ENCODE peak calls at places on chromosomes 3 and 15, in seven cellular contexts. R, U, T, Z, G, P and F are unnamed samples.
A peak's percentile ranks its signal among the peaks of the same experiment; 100 is the strongest.

GRCh38 chr3:155391583-155391982 is 98.1 kb upstream of the STRIT1 start:
- DNase-seq in G (no peak), U (no peak), P (peak; percentile 26), Z (peak; percentile 9), T (no peak), R (no peak), F (no peak)

GRCh38 chr3:10116138-10116460 is 624 bp downstream of the BRK1 start:
- DNase-seq in P (no peak), R (no peak), U (no peak), G (no peak), T (no peak), Z (peak; percentile 12), F (no peak)

GRCh38 chr3:31725976-31726375 is 193.3 kb downstream of the STT3B start:
- DNase-seq in R (no peak), P (no peak), U (no peak), Z (no peak), G (no peak), T (no peak), F (no peak)

GRCh38 chr3:132034486-132035464 is at the start of gene CPNE4:
- DNase-seq in R (peak; percentile 77), G (peak; percentile 6), Z (peak; percentile 86), T (peak; percentile 49), U (peak; percentile 24), P (peak; percentile 75), F (peak; percentile 55)

GRCh38 chr3:141644931-141645330 is 93.2 kb upstream of the RNF7 start:
- DNase-seq in P (peak; percentile 76), Z (peak; percentile 47), G (peak; percentile 32), R (peak; percentile 84), T (peak; percentile 57), U (peak; percentile 56), F (peak; percentile 56)

GRCh38 chr3:182793663-182794454 is 555 bp downstream of the ATP11B start:
- DNase-seq in Z (peak; percentile 15), G (peak; percentile 6), P (peak; percentile 38), T (peak; percentile 55), U (peak; percentile 58), R (peak; percentile 37), F (peak; percentile 51)

GRCh38 chr3:62201438-62202035 is 171.8 kb downstream of the FEZF2 start:
- DNase-seq in T (no peak), R (no peak), U (peak; percentile 2), P (no peak), Z (peak; percentile 16), G (no peak), F (no peak)

GRCh38 chr3:31559872-31560534 is 27.3 kb downstream of the STT3B start:
- DNase-seq in U (no peak), R (no peak), T (no peak), Z (no peak), P (no peak), G (no peak), F (no peak)

GRCh38 chr3:50572158-50572557 is 2.8 kb downstream of the HEMK1 start:
- DNase-seq in G (peak; percentile 62), T (peak; percentile 77), R (peak; percentile 74), U (peak; percentile 83), Z (peak; percentile 71), P (peak; percentile 78), F (peak; percentile 77)

GRCh38 chr3:95565502-95565901 is 1248.9 kb upstream of the EPHA6 start:
- DNase-seq in U (no peak), R (no peak), P (no peak), T (no peak), G (no peak), Z (no peak), F (no peak)
- H3K4me1 ChIP-seq in U (no peaks in the 10 kb centered on the region), R (no peaks in the 10 kb centered on the region), P (no peaks in the 10 kb centered on the region), T (no peaks in the 10 kb centered on the region), G (no peaks in the 10 kb centered on the region), Z (no peaks in the 10 kb centered on the region), F (no peaks in the 10 kb centered on the region)

DNA sequence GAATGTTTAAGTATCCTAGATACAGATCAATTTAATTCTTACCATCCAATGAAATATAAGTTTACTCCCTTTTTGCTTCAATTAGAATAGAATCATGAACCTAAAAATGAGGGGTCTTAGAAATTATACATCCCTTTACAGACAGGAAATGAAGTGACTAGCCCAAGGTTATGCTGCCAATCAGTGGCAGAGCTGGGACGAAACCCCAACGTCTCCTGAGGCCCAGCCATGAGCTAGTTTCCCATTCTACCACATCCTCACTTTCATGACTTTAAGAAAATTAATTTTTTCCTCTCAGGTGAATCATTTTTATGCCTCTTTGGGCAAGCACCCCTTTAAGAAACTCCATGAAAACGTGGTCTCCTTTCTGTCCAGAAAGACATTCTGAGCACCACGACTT is 11.2 kb downstream of the LRIG1 start:
- DNase-seq in R (no peak), T (no peak), U (no peak), Z (no peak), G (no peak), P (no peak), F (no peak)
- H3K4me1 ChIP-seq in R (peaks cover 78% of the 10 kb centered on the region), T (peaks cover 21% of the 10 kb centered on the region), U (peaks cover 92% of the 10 kb centered on the region), Z (no peaks in the 10 kb centered on the region), G (peaks cover 18% of the 10 kb centered on the region), P (peaks cover 88% of the 10 kb centered on the region), F (peaks cover 97% of the 10 kb centered on the region)

GRCh38 chr3:66449411-66449931 is 51.4 kb downstream of the LRIG1 start:
- DNase-seq in U (no peak), G (no peak), R (peak; percentile 31), P (no peak), Z (no peak), T (no peak), F (no peak)
- H3K4me1 ChIP-seq in U (no peaks in the 10 kb centered on the region), G (no peaks in the 10 kb centered on the region), R (peaks cover 72% of the 10 kb centered on the region), P (peaks cover 73% of the 10 kb centered on the region), Z (no peaks in the 10 kb centered on the region), T (peaks cover 28% of the 10 kb centered on the region), F (peaks cover 8% of the 10 kb centered on the region)

GRCh38 chr3:16441306-16441898 is 72.1 kb downstream of the RFTN1 start:
- DNase-seq in G (no peak), U (no peak), P (no peak), T (no peak), Z (no peak), R (no peak), F (no peak)

GRCh38 chr3:16439848-16440708 is 73.4 kb downstream of the RFTN1 start:
- DNase-seq in P (no peak), Z (no peak), R (no peak), G (no peak), T (no peak), U (no peak), F (no peak)

GRCh38 chr3:16442730-16443129 is 70.8 kb downstream of the RFTN1 start:
- DNase-seq in Z (no peak), R (no peak), G (no peak), U (no peak), P (no peak), T (no peak), F (no peak)

GRCh38 chr3:16447156-16447555 is 66.3 kb downstream of the RFTN1 start:
- DNase-seq in G (no peak), U (no peak), Z (no peak), P (no peak), T (no peak), R (no peak), F (no peak)

GRCh38 chr3:16444344-16444743 is 69.2 kb downstream of the RFTN1 start:
- DNase-seq in U (no peak), R (no peak), T (no peak), P (no peak), Z (no peak), G (no peak), F (no peak)
- H3K4me1 ChIP-seq in U (no peaks in the 10 kb centered on the region), R (peaks cover 38% of the 10 kb centered on the region), T (peaks cover 20% of the 10 kb centered on the region), P (peaks cover 34% of the 10 kb centered on the region), Z (peaks cover 15% of the 10 kb centered on the region), G (no peaks in the 10 kb centered on the region), F (no peaks in the 10 kb centered on the region)

DNA sequence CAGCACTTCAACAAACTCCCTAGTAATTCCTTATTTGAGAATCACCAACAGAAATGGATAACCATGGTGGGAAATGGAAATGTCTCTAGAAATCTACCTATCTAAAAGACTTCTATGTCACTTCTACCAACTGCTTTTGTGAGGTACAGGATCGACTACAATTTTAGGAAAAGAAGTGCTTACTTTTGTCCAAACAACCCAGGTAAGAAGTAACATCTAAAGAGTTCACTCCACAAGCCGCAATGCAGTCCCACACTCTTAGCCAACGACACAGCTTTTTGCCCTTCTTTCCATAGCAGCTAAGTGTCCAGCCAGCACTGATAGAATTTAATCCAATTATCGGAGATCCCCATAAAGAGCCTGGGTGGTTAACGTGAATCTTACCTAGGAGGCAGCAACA is 28.1 kb downstream of the ANXA2 start:
- DNase-seq in R (no peak), U (no peak), T (no peak), Z (no peak), P (no peak), G (no peak), F (no peak)
- H3K4me1 ChIP-seq in R (peaks cover 55% of the 10 kb centered on the region), U (no peaks in the 10 kb centered on the region), T (peaks cover 12% of the 10 kb centered on the region), Z (peaks cover 72% of the 10 kb centered on the region), P (peaks cover 48% of the 10 kb centered on the region), G (no peaks in the 10 kb centered on the region), F (peaks cover 5% of the 10 kb centered on the region)

GRCh38 chr3:121998588-121999473 is 23.2 kb downstream of the ILDR1 start:
- DNase-seq in P (no peak), R (no peak), G (no peak), Z (no peak), T (no peak), U (no peak), F (no peak)
- H3K4me1 ChIP-seq in P (no peaks in the 10 kb centered on the region), R (no peaks in the 10 kb centered on the region), G (no peaks in the 10 kb centered on the region), Z (no peaks in the 10 kb centered on the region), T (no peaks in the 10 kb centered on the region), U (no peaks in the 10 kb centered on the region), F (no peaks in the 10 kb centered on the region)

DNA sequence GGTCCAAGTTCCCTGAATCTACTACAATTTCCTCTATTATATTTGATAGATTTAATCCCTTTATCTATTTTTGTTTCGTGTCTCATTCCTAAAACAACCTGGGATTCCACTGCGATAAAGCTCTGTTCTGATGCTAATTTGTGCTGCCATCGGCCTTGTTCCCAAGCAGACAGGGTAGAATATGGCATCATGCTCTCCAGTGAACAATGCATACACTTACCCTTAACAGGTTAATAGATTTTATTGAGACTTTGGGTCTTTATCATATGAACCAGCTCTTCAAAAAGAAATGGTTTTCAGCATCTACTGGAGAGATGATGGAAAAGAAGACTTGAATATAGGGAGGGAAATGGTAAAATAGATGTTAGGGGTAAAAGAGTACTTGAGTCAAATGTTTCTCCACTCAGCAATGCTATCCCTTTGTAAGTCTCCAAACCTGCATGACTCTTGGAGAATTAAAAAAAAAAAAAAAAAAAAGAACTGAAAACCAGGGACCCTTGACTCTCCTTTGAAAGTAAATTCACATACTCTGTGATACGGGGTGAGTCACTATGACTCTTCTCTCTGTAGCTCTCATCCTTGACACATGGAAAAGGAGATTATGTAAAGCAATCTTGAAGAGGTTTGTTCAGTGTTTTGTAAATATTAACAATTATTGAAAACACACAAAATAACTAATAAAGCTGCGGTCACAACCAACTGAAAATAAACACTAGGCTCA is 268.8 kb downstream of the ZBTB20 start:
- DNase-seq in Z (no peak), T (no peak), P (no peak), R (no peak), U (no peak), G (no peak), F (no peak)
- H3K4me1 ChIP-seq in Z (peaks cover 32% of the 10 kb centered on the region), T (peaks cover 8% of the 10 kb centered on the region), P (peaks cover 69% of the 10 kb centered on the region), R (peaks cover 30% of the 10 kb centered on the region), U (no peaks in the 10 kb centered on the region), G (no peaks in the 10 kb centered on the region), F (no peaks in the 10 kb centered on the region)

DNA sequence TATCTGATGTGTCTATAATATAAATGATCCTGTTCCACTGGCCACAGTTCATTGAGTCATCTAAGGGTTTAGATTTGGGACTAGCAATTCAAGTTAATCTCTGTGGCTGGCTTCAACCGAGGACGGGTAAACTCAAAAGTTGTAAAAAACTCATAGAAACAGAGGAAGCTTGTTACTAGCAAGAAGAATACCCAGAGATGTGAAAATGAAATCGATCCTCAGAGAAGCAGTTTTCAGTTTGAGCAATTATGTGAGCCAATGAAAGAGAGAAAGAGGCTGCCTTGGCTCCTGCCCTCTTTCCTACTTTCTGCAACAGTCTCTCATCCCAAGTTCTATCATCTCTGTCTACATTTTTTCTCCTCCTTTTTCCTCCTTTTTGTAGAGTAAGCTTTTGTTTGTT is 299.1 kb upstream of the NR2F2 start:
- DNase-seq in G (no peak), U (no peak), P (no peak), R (no peak), Z (no peak), T (no peak), F (no peak)
- H3K4me1 ChIP-seq in G (no peaks in the 10 kb centered on the region), U (no peaks in the 10 kb centered on the region), P (peaks cover 5% of the 10 kb centered on the region), R (no peaks in the 10 kb centered on the region), Z (peaks cover 4% of the 10 kb centered on the region), T (no peaks in the 10 kb centered on the region), F (no peaks in the 10 kb centered on the region)